ENCODE peak calls at places on chromosomes 13 and 19, in eight cellular contexts. X is DMS 273 treated with DMSO at 0.1 percent for 48 hours; E is lung microvascular endothelial cell; C is SW 1271; L is fibroblast of gingiva; Q is activated naive CD4-positive, alpha-beta T cell treated with anti-CD3 and anti-CD28 coated beads, Interleukin-2, amount 10 ng/mL, durations not matched to agents 7 days and 5 days; M is non-pigmented ciliary epithelial cell; Y is foreskin fibroblast. P is an unnamed sample.

GRCh38 chr19:5078666-5079409 is 109.9 kb downstream of the KDM4B start:
- DNase-seq in L (no peak), X (no peak), M (no peak), Q (no peak), E (no peak), C (no peak), Y (no peak), P (no peak)

GRCh38 chr19:13209797-13210775 is 59.9 kb downstream of the IER2 start:
- DNase-seq in E (no peak), Y (no peak), Q (no peak), C (no peak), L (no peak), X (no peak), M (no peak), P (no peak)

GRCh38 chr19:4352701-4353121 is 9.3 kb downstream of the MPND start:
- DNase-seq in C (peak; percentile 72), M (no peak), E (peak; percentile 83), Y (no peak), Q (peak; percentile 70), X (peak; percentile 16), L (peak; percentile 60), P (peak; percentile 62)

GRCh38 chr19:48877900-48878218 is 5.6 kb downstream of the PPP1R15A start:
- DNase-seq in X (no peak), Q (no peak), M (no peak), Y (no peak), E (peak; percentile 25), C (no peak), L (no peak), P (no peak)

GRCh38 chr13:52695856-52696255 is 43.2 kb downstream of the SUGT1 start:
- DNase-seq in C (no peak), Q (no peak), E (no peak), Y (peak; percentile 37), L (peak; percentile 90), X (no peak), M (peak; percentile 24), P (no peak)

GRCh38 chr19:1516395-1516753 is 3.6 kb upstream of the ADAMTSL5 start:
- DNase-seq in E (no peak), M (no peak), Y (no peak), L (no peak), X (no peak), Q (no peak), C (no peak), P (peak; percentile 24)

GRCh38 chr13:20161275-20161950 is 561 bp upstream of the GJA3 start:
- DNase-seq in L (no peak), Y (peak; percentile 9), Q (peak; percentile 66), M (no peak), X (no peak), E (no peak), C (peak; percentile 2), P (no peak)

GRCh38 chr19:42468273-42468796 is 25.6 kb upstream of the CXCL17 start:
- DNase-seq in Y (peak; percentile 75), X (peak; percentile 28), L (peak; percentile 79), Q (no peak), C (peak; percentile 40), E (peak; percentile 50), M (peak; percentile 4), P (peak; percentile 87)

GRCh38 chr19:57587529-57587928 is 3.6 kb downstream of the ZIK1 start:
- DNase-seq in Q (no peak), C (no peak), X (no peak), M (peak; percentile 56), Y (peak; percentile 45), E (no peak), L (no peak), P (no peak)

GRCh38 chr19:10085641-10086031 is 481 bp upstream of the SHFL start:
- DNase-seq in L (no peak), Q (no peak), E (no peak), Y (no peak), C (no peak), M (no peak), X (no peak), P (no peak)

GRCh38 chr13:106917024-106917491 is 349.1 kb upstream of the ARGLU1 start:
- DNase-seq in Y (peak; percentile 2), C (no peak), M (no peak), E (no peak), L (no peak), X (no peak), Q (no peak), P (no peak)

GRCh38 chr19:13955662-13956364 is 3.5 kb downstream of the DCAF15 start:
- DNase-seq in Q (no peak), E (no peak), L (no peak), M (no peak), X (no peak), C (no peak), Y (no peak), P (no peak)

GRCh38 chr19:54548806-54549205 is 24.8 kb upstream of the LILRA2 start:
- DNase-seq in C (no peak), Q (no peak), Y (no peak), X (no peak), L (no peak), E (no peak), M (no peak), P (no peak)

GRCh38 chr13:111346281-111346680 is 25.8 kb downstream of the TEX29 start:
- DNase-seq in E (no peak), X (no peak), M (no peak), C (no peak), L (no peak), Q (no peak), Y (no peak), P (no peak)

GRCh38 chr19:27717825-27718224 is 1495.1 kb downstream of the UQCRFS1 start:
- DNase-seq in L (no peak), X (no peak), E (no peak), Y (no peak), C (no peak), M (no peak), Q (no peak), P (no peak)

GRCh38 chr13:98401936-98402335 is 175.0 kb downstream of the STK24 start:
- DNase-seq in E (no peak), Y (no peak), L (no peak), Q (no peak), M (no peak), C (no peak), X (no peak), P (no peak)

GRCh38 chr13:60511637-60512036 is 114.6 kb downstream of the TDRD3 start:
- DNase-seq in M (no peak), Q (no peak), X (no peak), E (no peak), Y (no peak), L (no peak), C (no peak), P (no peak)

GRCh38 chr19:51410950-51411748 is 6.3 kb downstream of the SIGLEC10 start:
- DNase-seq in L (no peak), Y (no peak), Q (no peak), M (no peak), X (no peak), E (no peak), C (no peak), P (no peak)

GRCh38 chr19:28208745-28209144 is 1004.2 kb downstream of the UQCRFS1 start:
- DNase-seq in M (no peak), Q (no peak), L (no peak), X (no peak), E (no peak), Y (no peak), C (no peak), P (no peak)

GRCh38 chr19:54009440-54009839 is 18.0 kb downstream of the CACNG6 start:
- DNase-seq in Q (no peak), M (no peak), E (no peak), X (no peak), L (no peak), C (no peak), Y (no peak), P (no peak)

GRCh38 chr19:12628040-12629022 is 17.6 kb downstream of the ZNF791 start:
- DNase-seq in C (no peak), Q (no peak), X (no peak), L (peak; percentile 9), Y (no peak), M (no peak), E (peak; percentile 33), P (no peak)

GRCh38 chr13:95199896-95200295 is 101.4 kb downstream of the ABCC4 start:
- DNase-seq in Q (no peak), X (no peak), Y (no peak), C (no peak), E (no peak), L (no peak), M (no peak), P (no peak)

GRCh38 chr13:98570929-98571372 is 6.0 kb downstream of the STK24 start:
- DNase-seq in E (peak; percentile 80), C (peak; percentile 86), Y (no peak), Q (peak; percentile 67), X (no peak), L (no peak), M (no peak), P (no peak)